ENCODE peak calls at places on chromosomes 2 and 18, in six cellular contexts. G, C, T, O, F and A are unnamed samples.
A peak's percentile ranks its signal among the peaks of the same experiment; 100 is the strongest.

GRCh38 chr18:3097082-3097481 is 84.1 kb upstream of the LPIN2 start:
- DNase-seq in G (no peak), C (no peak), T (no peak), O (no peak), F (no peak), A (peak; percentile 24)

GRCh38 chr18:58714259-58714658 is 43.0 kb downstream of the MALT1 start:
- DNase-seq in G (no peak), C (no peak), T (no peak), O (no peak), F (no peak), A (no peak)

GRCh38 chr2:64212801-64213321 is 68.6 kb upstream of the PELI1 start:
- DNase-seq in G (peak; percentile 60), C (no peak), T (no peak), O (no peak), F (peak; percentile 11), A (peak; percentile 85)

GRCh38 chr2:239399404-239399999 is 1.3 kb downstream of the HDAC4 start:
- DNase-seq in G (no peak), C (peak; percentile 8), T (peak; percentile 75), O (peak; percentile 36), F (no peak), A (peak; percentile 51)

GRCh38 chr2:62573137-62573731 is 67.2 kb upstream of the TMEM17 start:
- DNase-seq in G (no peak), C (no peak), T (no peak), O (no peak), F (no peak), A (no peak)

GRCh38 chr2:178109813-178110212 is 2.4 kb upstream of the RBM45 start:
- DNase-seq in G (no peak), C (peak; percentile 44), T (peak; percentile 42), O (peak; percentile 53), F (peak; percentile 29), A (peak; percentile 64)

GRCh38 chr2:172249986-172250385 is 147.3 kb upstream of the DLX2 start:
- DNase-seq in G (no peak), C (no peak), T (no peak), O (peak; percentile 68), F (no peak), A (no peak)

GRCh38 chr2:200226652-200227426 is 79.7 kb upstream of the SPATS2L start:
- DNase-seq in G (no peak), C (no peak), T (no peak), O (no peak), F (no peak), A (no peak)

GRCh38 chr2:141911485-141912066 is 219.2 kb downstream of the LRP1B start:
- DNase-seq in G (no peak), C (no peak), T (peak; percentile 50), O (peak; percentile 40), F (no peak), A (peak; percentile 56)

GRCh38 chr2:211281430-211282073 is 725.2 kb downstream of the CPS1 start:
- DNase-seq in G (no peak), C (no peak), T (no peak), O (no peak), F (no peak), A (no peak)

GRCh38 chr2:171136024-171136423 is 24.7 kb downstream of the TLK1 start:
- DNase-seq in G (peak; percentile 62), C (no peak), T (no peak), O (no peak), F (no peak), A (no peak)

GRCh38 chr2:226623587-226624368 is 175.8 kb downstream of the IRS1 start:
- DNase-seq in G (no peak), C (no peak), T (no peak), O (no peak), F (no peak), A (no peak)

GRCh38 chr2:170306293-170306873 is 128.4 kb downstream of the MYO3B start:
- DNase-seq in G (no peak), C (no peak), T (no peak), O (no peak), F (peak; percentile 35), A (no peak)

GRCh38 chr2:106638609-106639008 is 151.4 kb downstream of the CD8B2 start:
- DNase-seq in G (no peak), C (no peak), T (no peak), O (no peak), F (no peak), A (peak; percentile 6)

GRCh38 chr2:195898505-195898904 is 170.1 kb downstream of the DNAH7 start:
- DNase-seq in G (no peak), C (no peak), T (peak; percentile 4), O (peak; percentile 24), F (no peak), A (no peak)

GRCh38 chr2:8625399-8626283 is 56.2 kb upstream of the ID2 start:
- DNase-seq in G (no peak), C (no peak), T (peak; percentile 96), O (no peak), F (no peak), A (no peak)

GRCh38 chr2:219702796-219703545 is 75.5 kb downstream of the SLC4A3 start:
- DNase-seq in G (no peak), C (no peak), T (no peak), O (no peak), F (no peak), A (no peak)

GRCh38 chr2:30366199-30366691 is 80.8 kb upstream of the LCLAT1 start:
- DNase-seq in G (no peak), C (no peak), T (no peak), O (no peak), F (no peak), A (no peak)

DNA sequence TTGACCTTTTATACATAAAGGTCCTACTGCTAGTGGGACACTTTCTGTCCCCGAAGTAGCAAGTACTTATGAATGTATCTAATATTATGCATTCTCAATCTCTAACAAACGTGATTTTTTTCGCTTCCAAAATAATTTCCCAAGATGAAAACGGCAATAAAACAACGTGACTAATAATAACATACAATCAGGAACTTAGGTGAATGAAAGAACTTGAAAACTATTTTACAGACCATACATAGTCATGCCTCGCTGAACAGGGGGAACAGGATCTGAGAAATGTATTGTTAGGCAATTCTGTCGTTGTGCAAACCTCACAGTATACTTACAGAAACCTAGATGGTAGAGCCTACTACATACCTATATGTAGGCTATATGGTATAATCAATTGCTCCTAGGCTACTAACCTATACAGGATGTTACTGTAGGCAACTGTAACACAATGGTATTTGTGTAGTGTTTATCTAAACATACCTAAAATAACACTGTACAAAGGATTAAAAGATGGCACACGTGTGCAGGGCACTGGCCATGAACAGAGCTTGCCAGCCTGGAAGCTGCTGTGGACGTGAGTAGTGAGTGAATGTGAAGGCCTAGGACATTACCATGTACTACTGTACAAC is 2.5 kb downstream of the RTN4 start:
- DNase-seq in G (no peak), C (no peak), T (peak; percentile 71), O (peak; percentile 61), F (no peak), A (peak; percentile 88)
- TF ChIP-seq MYC in G (no peak), C (no peak), T (no peak), O (no peak), F (no peak), A (peak; percentile 26)

GRCh38 chr2:74534411-74534810 is 4.7 kb downstream of the HTRA2 start:
- DNase-seq in G (no peak), C (no peak), T (no peak), O (no peak), F (no peak), A (no peak)
- TF ChIP-seq POLR2A in G (peak; percentile 31), C (peak; percentile 6), T (no peak), O (no peak), F (no peak), A (no peak)

GRCh38 chr18:77250926-77251729 is 1.5 kb downstream of the GALR1 start:
- DNase-seq in G (no peak), C (no peak), T (no peak), O (no peak), F (no peak), A (no peak)

GRCh38 chr18:77249583-77250500 is at the start of gene GALR1:
- DNase-seq in G (no peak), C (no peak), T (no peak), O (no peak), F (no peak), A (no peak)

GRCh38 chr18:77251730-77252050 is 2.0 kb downstream of the GALR1 start:
- DNase-seq in G (no peak), C (no peak), T (no peak), O (no peak), F (no peak), A (no peak)

GRCh38 chr18:77248873-77249582 is 620 bp upstream of the GALR1 start:
- DNase-seq in G (no peak), C (no peak), T (no peak), O (no peak), F (no peak), A (no peak)

DNA sequence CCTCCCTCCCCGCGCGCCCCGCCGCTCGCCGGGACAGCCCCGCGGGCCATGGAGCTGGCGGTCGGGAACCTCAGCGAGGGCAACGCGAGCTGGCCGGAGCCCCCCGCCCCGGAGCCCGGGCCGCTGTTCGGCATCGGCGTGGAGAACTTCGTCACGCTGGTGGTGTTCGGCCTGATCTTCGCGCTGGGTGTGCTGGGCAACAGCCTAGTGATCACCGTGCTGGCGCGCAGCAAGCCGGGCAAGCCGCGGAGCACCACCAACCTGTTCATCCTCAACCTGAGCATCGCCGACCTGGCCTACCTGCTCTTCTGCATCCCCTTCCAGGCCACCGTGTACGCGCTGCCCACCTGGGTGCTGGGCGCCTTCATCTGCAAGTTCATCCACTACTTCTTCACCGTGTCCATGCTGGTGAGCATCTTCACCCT is 865 bp downstream of the GALR1 start:
- DNase-seq in G (no peak), C (no peak), T (no peak), O (no peak), F (no peak), A (no peak)
- H3K4me3 ChIP-seq in G (no peak overlapping the region), C (no peak overlapping the region), T (no peak overlapping the region), O (no peak overlapping the region), F (no peak overlapping the region), A (no peak overlapping the region)

GRCh38 chr2:164146478-164146877 is 410.7 kb upstream of the FIGN start:
- DNase-seq in G (no peak), C (no peak), T (no peak), O (no peak), F (no peak), A (no peak)
- TF ChIP-seq MYC in G (no peak), C (no peak), T (no peak), O (no peak), F (no peak), A (no peak)